ENCODE peak calls at places on chromosomes 12 and 14, in ten cellular contexts. One of them, this sample, is unnamed.

GRCh38 chr14:75044760-75045159 is 6.5 kb downstream of the MLH3 start:
- DNase-seq in suprapubic skin: no peak
- DNase-seq in sigmoid colon: no peak
- DNase-seq in ovary: no peak
- DNase-seq in HCT116: no peak
- DNase-seq in testis: no peak
- DNase-seq in heart left ventricle: no peak
- DNase-seq in thyroid gland: no peak
- DNase-seq in stomach: no peak
- DNase-seq in body of pancreas: no peak
- DNase-seq in this sample: no peak

GRCh38 chr14:91985008-91985407 is 37.5 kb upstream of the FBLN5 start:
- DNase-seq in suprapubic skin: no peak
- DNase-seq in sigmoid colon: no peak
- DNase-seq in ovary: no peak
- DNase-seq in HCT116: no peak
- DNase-seq in testis: no peak
- DNase-seq in heart left ventricle: no peak
- DNase-seq in thyroid gland: no peak
- DNase-seq in stomach: no peak
- DNase-seq in body of pancreas: no peak
- DNase-seq in this sample: no peak

GRCh38 chr14:104328607-104329006 is 190.2 kb downstream of the KIF26A start:
- DNase-seq in suprapubic skin: no peak
- DNase-seq in sigmoid colon: no peak
- DNase-seq in ovary: no peak
- DNase-seq in HCT116: no peak
- DNase-seq in testis: peak; percentile 8
- DNase-seq in heart left ventricle: no peak
- DNase-seq in thyroid gland: no peak
- DNase-seq in stomach: peak; percentile 9
- DNase-seq in body of pancreas: no peak
- DNase-seq in this sample: no peak

GRCh38 chr12:98002887-98003493 is 512.4 kb upstream of the TMPO start:
- DNase-seq in suprapubic skin: no peak
- DNase-seq in sigmoid colon: no peak
- DNase-seq in ovary: no peak
- DNase-seq in HCT116: peak; percentile 39
- DNase-seq in testis: peak; percentile 54
- DNase-seq in heart left ventricle: no peak
- DNase-seq in thyroid gland: peak; percentile 63
- DNase-seq in stomach: peak; percentile 33
- DNase-seq in body of pancreas: peak; percentile 39
- DNase-seq in this sample: no peak

GRCh38 chr12:66541446-66541845 is 137.4 kb downstream of the GRIP1 start:
- DNase-seq in suprapubic skin: no peak
- DNase-seq in sigmoid colon: no peak
- DNase-seq in ovary: no peak
- DNase-seq in HCT116: no peak
- DNase-seq in testis: no peak
- DNase-seq in heart left ventricle: no peak
- DNase-seq in thyroid gland: no peak
- DNase-seq in stomach: no peak
- DNase-seq in body of pancreas: no peak
- DNase-seq in this sample: no peak

GRCh38 chr12:52045794-52046199 is 5.4 kb upstream of the NR4A1 start:
- DNase-seq in suprapubic skin: no peak
- DNase-seq in sigmoid colon: peak; percentile 78
- DNase-seq in ovary: peak; percentile 43
- DNase-seq in HCT116: no peak
- DNase-seq in testis: no peak
- DNase-seq in heart left ventricle: peak; percentile 82
- DNase-seq in thyroid gland: no peak
- DNase-seq in stomach: peak; percentile 64
- DNase-seq in body of pancreas: peak; percentile 52
- DNase-seq in this sample: no peak

GRCh38 chr12:68001486-68002466 is 12.5 kb downstream of the IFNG-AS1 start:
- DNase-seq in suprapubic skin: no peak
- DNase-seq in sigmoid colon: no peak
- DNase-seq in ovary: no peak
- DNase-seq in HCT116: no peak
- DNase-seq in testis: no peak
- DNase-seq in heart left ventricle: no peak
- DNase-seq in thyroid gland: no peak
- DNase-seq in stomach: no peak
- DNase-seq in body of pancreas: no peak
- DNase-seq in this sample: no peak

GRCh38 chr14:104094709-104095425 is 9.4 kb downstream of the ASPG start:
- DNase-seq in suprapubic skin: peak; percentile 68
- DNase-seq in sigmoid colon: no peak
- DNase-seq in ovary: peak; percentile 69
- DNase-seq in HCT116: no peak
- DNase-seq in testis: peak; percentile 82
- DNase-seq in heart left ventricle: peak; percentile 74
- DNase-seq in thyroid gland: peak; percentile 61
- DNase-seq in stomach: peak; percentile 85
- DNase-seq in body of pancreas: peak; percentile 61
- DNase-seq in this sample: no peak

GRCh38 chr14:96660135-96660534 is 137.0 kb upstream of the VRK1 start:
- DNase-seq in suprapubic skin: no peak
- DNase-seq in sigmoid colon: no peak
- DNase-seq in ovary: no peak
- DNase-seq in HCT116: no peak
- DNase-seq in testis: no peak
- DNase-seq in heart left ventricle: no peak
- DNase-seq in thyroid gland: no peak
- DNase-seq in stomach: no peak
- DNase-seq in body of pancreas: no peak
- DNase-seq in this sample: no peak

GRCh38 chr14:72535485-72535884 is 358.4 kb downstream of the DPF3 start:
- DNase-seq in suprapubic skin: no peak
- DNase-seq in sigmoid colon: no peak
- DNase-seq in ovary: no peak
- DNase-seq in HCT116: no peak
- DNase-seq in testis: no peak
- DNase-seq in heart left ventricle: no peak
- DNase-seq in thyroid gland: no peak
- DNase-seq in stomach: no peak
- DNase-seq in body of pancreas: no peak
- DNase-seq in this sample: no peak

GRCh38 chr12:75692883-75693282 is 181.5 kb upstream of the KRR1 start:
- DNase-seq in suprapubic skin: no peak
- DNase-seq in sigmoid colon: no peak
- DNase-seq in ovary: no peak
- DNase-seq in HCT116: no peak
- DNase-seq in testis: no peak
- DNase-seq in heart left ventricle: no peak
- DNase-seq in thyroid gland: no peak
- DNase-seq in stomach: no peak
- DNase-seq in body of pancreas: no peak
- DNase-seq in this sample: no peak

GRCh38 chr14:61048640-61049039 is 67.6 kb downstream of the SLC38A6 start:
- DNase-seq in suprapubic skin: no peak
- DNase-seq in sigmoid colon: no peak
- DNase-seq in ovary: no peak
- DNase-seq in HCT116: no peak
- DNase-seq in testis: no peak
- DNase-seq in heart left ventricle: no peak
- DNase-seq in thyroid gland: no peak
- DNase-seq in stomach: no peak
- DNase-seq in body of pancreas: no peak
- DNase-seq in this sample: no peak

GRCh38 chr12:87678453-87678852 is 350.7 kb downstream of the C12orf50 start:
- DNase-seq in suprapubic skin: no peak
- DNase-seq in sigmoid colon: no peak
- DNase-seq in ovary: no peak
- DNase-seq in HCT116: no peak
- DNase-seq in testis: no peak
- DNase-seq in heart left ventricle: no peak
- DNase-seq in thyroid gland: no peak
- DNase-seq in stomach: no peak
- DNase-seq in body of pancreas: no peak
- DNase-seq in this sample: no peak

GRCh38 chr14:50961606-50962259 is 17.4 kb upstream of the PYGL start:
- DNase-seq in suprapubic skin: no peak
- DNase-seq in sigmoid colon: no peak
- DNase-seq in ovary: no peak
- DNase-seq in HCT116: no peak
- DNase-seq in testis: no peak
- DNase-seq in heart left ventricle: no peak
- DNase-seq in thyroid gland: no peak
- DNase-seq in stomach: no peak
- DNase-seq in body of pancreas: peak; percentile 42
- DNase-seq in this sample: no peak

GRCh38 chr14:67167420-67168109 is 21.7 kb upstream of the GARIN2 start:
- DNase-seq in suprapubic skin: no peak
- DNase-seq in sigmoid colon: no peak
- DNase-seq in ovary: no peak
- DNase-seq in HCT116: no peak
- DNase-seq in testis: no peak
- DNase-seq in heart left ventricle: no peak
- DNase-seq in thyroid gland: no peak
- DNase-seq in stomach: no peak
- DNase-seq in body of pancreas: no peak
- DNase-seq in this sample: no peak

GRCh38 chr12:117031843-117032592 is 67.2 kb downstream of the TESC start:
- DNase-seq in suprapubic skin: no peak
- DNase-seq in sigmoid colon: peak; percentile 33
- DNase-seq in ovary: no peak
- DNase-seq in HCT116: no peak
- DNase-seq in testis: no peak
- DNase-seq in heart left ventricle: no peak
- DNase-seq in thyroid gland: peak; percentile 0
- DNase-seq in stomach: peak; percentile 29
- DNase-seq in body of pancreas: peak; percentile 38
- DNase-seq in this sample: no peak

GRCh38 chr12:121424632-121424992 is 24.7 kb downstream of the RNF34 start:
- DNase-seq in suprapubic skin: no peak
- DNase-seq in sigmoid colon: no peak
- DNase-seq in ovary: no peak
- DNase-seq in HCT116: no peak
- DNase-seq in testis: no peak
- DNase-seq in heart left ventricle: no peak
- DNase-seq in thyroid gland: no peak
- DNase-seq in stomach: no peak
- DNase-seq in body of pancreas: no peak
- DNase-seq in this sample: no peak
- TF ChIP-seq POLR2A in suprapubic skin: no peak
- TF ChIP-seq POLR2A in sigmoid colon: no peak
- TF ChIP-seq POLR2A in ovary: no peak
- TF ChIP-seq POLR2A in HCT116: no peak
- TF ChIP-seq POLR2A in testis: no peak
- TF ChIP-seq POLR2A in heart left ventricle: no peak
- TF ChIP-seq POLR2A in thyroid gland: no peak
- TF ChIP-seq POLR2A in stomach: no peak
- TF ChIP-seq POLR2A in body of pancreas: no peak
- TF ChIP-seq POLR2A in this sample: no peak

GRCh38 chr12:53998900-53999236 is 1.1 kb upstream of the HOXC9 start:
- DNase-seq in suprapubic skin: no peak
- DNase-seq in sigmoid colon: no peak
- DNase-seq in ovary: no peak
- DNase-seq in HCT116: no peak
- DNase-seq in testis: no peak
- DNase-seq in heart left ventricle: no peak
- DNase-seq in thyroid gland: no peak
- DNase-seq in stomach: no peak
- DNase-seq in body of pancreas: no peak
- DNase-seq in this sample: no peak
- H3K27me3 ChIP-seq in suprapubic skin: peaks cover 13% of the 10 kb centered on the region
- H3K27me3 ChIP-seq in sigmoid colon: peaks cover 100% of the 10 kb centered on the region
- H3K27me3 ChIP-seq in ovary: no peaks in the 10 kb centered on the region
- H3K27me3 ChIP-seq in HCT116: no peaks in the 10 kb centered on the region
- H3K27me3 ChIP-seq in testis: peaks cover 3% of the 10 kb centered on the region
- H3K27me3 ChIP-seq in heart left ventricle: peaks cover 100% of the 10 kb centered on the region
- H3K27me3 ChIP-seq in thyroid gland: peaks cover 93% of the 10 kb centered on the region
- H3K27me3 ChIP-seq in stomach: peaks cover 100% of the 10 kb centered on the region
- H3K27me3 ChIP-seq in body of pancreas: peaks cover 6% of the 10 kb centered on the region
- H3K27me3 ChIP-seq in this sample: peaks cover 36% of the 10 kb centered on the region

GRCh38 chr14:21252149-21252548 is 17.1 kb downstream of the HNRNPC start:
- DNase-seq in suprapubic skin: no peak
- DNase-seq in sigmoid colon: no peak
- DNase-seq in ovary: no peak
- DNase-seq in HCT116: no peak
- DNase-seq in testis: no peak
- DNase-seq in heart left ventricle: no peak
- DNase-seq in thyroid gland: no peak
- DNase-seq in stomach: no peak
- DNase-seq in body of pancreas: no peak
- DNase-seq in this sample: no peak
- H3K4me1 ChIP-seq in suprapubic skin: peaks cover 28% of the 10 kb centered on the region
- H3K4me1 ChIP-seq in sigmoid colon: peaks cover 31% of the 10 kb centered on the region
- H3K4me1 ChIP-seq in ovary: peaks cover 12% of the 10 kb centered on the region
- H3K4me1 ChIP-seq in HCT116: no peaks in the 10 kb centered on the region
- H3K4me1 ChIP-seq in testis: peaks cover 9% of the 10 kb centered on the region
- H3K4me1 ChIP-seq in heart left ventricle: peaks cover 78% of the 10 kb centered on the region
- H3K4me1 ChIP-seq in thyroid gland: peaks cover 15% of the 10 kb centered on the region
- H3K4me1 ChIP-seq in stomach: peaks cover 65% of the 10 kb centered on the region
- H3K4me1 ChIP-seq in body of pancreas: peaks cover 51% of the 10 kb centered on the region
- H3K4me1 ChIP-seq in this sample: peaks cover 4% of the 10 kb centered on the region

GRCh38 chr14:23056956-23057756 is at the start of gene CDH24:
- DNase-seq in suprapubic skin: no peak
- DNase-seq in sigmoid colon: peak; percentile 86
- DNase-seq in ovary: peak; percentile 73
- DNase-seq in HCT116: no peak
- DNase-seq in testis: peak; percentile 75
- DNase-seq in heart left ventricle: peak; percentile 89
- DNase-seq in thyroid gland: peak; percentile 79
- DNase-seq in stomach: peak; percentile 80
- DNase-seq in body of pancreas: peak; percentile 77
- DNase-seq in this sample: peak; percentile 82
- TF ChIP-seq POLR2A in suprapubic skin: no peak
- TF ChIP-seq POLR2A in sigmoid colon: no peak
- TF ChIP-seq POLR2A in ovary: no peak
- TF ChIP-seq POLR2A in HCT116: peak; percentile 36
- TF ChIP-seq POLR2A in testis: no peak
- TF ChIP-seq POLR2A in heart left ventricle: peak; percentile 25
- TF ChIP-seq POLR2A in thyroid gland: no peak
- TF ChIP-seq POLR2A in stomach: no peak
- TF ChIP-seq POLR2A in body of pancreas: no peak
- TF ChIP-seq POLR2A in this sample: no peak

DNA sequence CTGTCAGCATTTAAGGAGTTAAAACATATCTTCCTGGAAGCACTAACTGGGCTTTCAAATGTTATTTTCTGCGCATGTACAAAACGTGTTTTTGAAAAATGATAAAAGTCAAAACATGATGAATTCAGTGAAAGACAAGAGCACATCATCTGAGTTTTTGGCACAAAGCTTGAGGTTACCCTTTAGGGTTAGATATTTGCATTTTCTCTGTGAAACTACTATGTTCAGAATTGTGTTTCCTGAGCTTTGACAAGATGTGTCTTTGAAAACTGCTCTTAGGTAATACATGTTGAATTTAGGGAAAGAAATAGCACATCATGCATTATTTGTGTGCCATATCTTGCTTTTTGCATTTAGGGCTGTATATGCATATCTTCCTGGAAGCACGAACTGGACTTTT is 79.0 kb downstream of the ASCL4 start:
- DNase-seq in suprapubic skin: no peak
- DNase-seq in sigmoid colon: no peak
- DNase-seq in ovary: no peak
- DNase-seq in HCT116: no peak
- DNase-seq in testis: no peak
- DNase-seq in heart left ventricle: no peak
- DNase-seq in thyroid gland: no peak
- DNase-seq in stomach: no peak
- DNase-seq in body of pancreas: no peak
- DNase-seq in this sample: no peak
- H3K27me3 ChIP-seq in suprapubic skin: peaks cover 34% of the 10 kb centered on the region
- H3K27me3 ChIP-seq in sigmoid colon: no peaks in the 10 kb centered on the region
- H3K27me3 ChIP-seq in ovary: no peaks in the 10 kb centered on the region
- H3K27me3 ChIP-seq in HCT116: peaks cover 40% of the 10 kb centered on the region
- H3K27me3 ChIP-seq in testis: no peaks in the 10 kb centered on the region
- H3K27me3 ChIP-seq in heart left ventricle: peaks cover 41% of the 10 kb centered on the region
- H3K27me3 ChIP-seq in thyroid gland: no peaks in the 10 kb centered on the region
- H3K27me3 ChIP-seq in stomach: no peaks in the 10 kb centered on the region
- H3K27me3 ChIP-seq in body of pancreas: no peaks in the 10 kb centered on the region
- H3K27me3 ChIP-seq in this sample: peaks cover 7% of the 10 kb centered on the region